ENCODE peak calls at places on chromosome 10, in four cellular contexts. L, T, C and K are unnamed samples.

GRCh38 chr10:77325233-77325537 is 312.4 kb downstream of the KCNMA1 start:
- DNase-seq in L (no peak), T (no peak), C (no peak), K (no peak)

GRCh38 chr10:88129013-88129412 is 265.6 kb downstream of the PTEN start:
- DNase-seq in L (no peak), T (no peak), C (no peak), K (no peak)

GRCh38 chr10:77428776-77429395 is 208.7 kb downstream of the KCNMA1 start:
- DNase-seq in L (peak; percentile 81), T (no peak), C (no peak), K (peak; percentile 74)

GRCh38 chr10:78778446-78779338 is 290.1 kb upstream of the ZMIZ1 start:
- DNase-seq in L (no peak), T (no peak), C (no peak), K (no peak)

GRCh38 chr10:104873161-104873560 is 232.1 kb downstream of the SORCS3 start:
- DNase-seq in L (no peak), T (no peak), C (no peak), K (no peak)

GRCh38 chr10:86440874-86441838 is 74.6 kb upstream of the GRID1 start:
- DNase-seq in L (peak; percentile 91), T (no peak), C (no peak), K (peak; percentile 23)

GRCh38 chr10:84225424-84226173 is at the start of gene LRIT2:
- DNase-seq in L (no peak), T (no peak), C (no peak), K (no peak)

GRCh38 chr10:83633547-83633946 is 505.8 kb upstream of the GHITM start:
- DNase-seq in L (no peak), T (no peak), C (no peak), K (no peak)

GRCh38 chr10:27611209-27611608 is 107.1 kb downstream of the RAB18 start:
- DNase-seq in L (no peak), T (no peak), C (no peak), K (peak; percentile 22)

GRCh38 chr10:89613582-89613981 is 31.5 kb downstream of the PANK1 start:
- DNase-seq in L (peak; percentile 16), T (no peak), C (no peak), K (no peak)

GRCh38 chr10:131983780-131984179 is 2.1 kb upstream of the BNIP3 start:
- DNase-seq in L (peak; percentile 92), T (no peak), C (peak; percentile 76), K (peak; percentile 95)

GRCh38 chr10:17847586-17848296 is 38.6 kb downstream of the MRC1 start:
- DNase-seq in L (peak; percentile 41), T (no peak), C (no peak), K (peak; percentile 13)

GRCh38 chr10:83190614-83191013 is 948.7 kb upstream of the GHITM start:
- DNase-seq in L (no peak), T (no peak), C (no peak), K (no peak)

GRCh38 chr10:24223953-24224352 is 15.0 kb downstream of the KIAA1217 start:
- DNase-seq in L (no peak), T (no peak), C (no peak), K (no peak)

GRCh38 chr10:28878236-28878970 is 201.1 kb downstream of the BAMBI start:
- DNase-seq in L (no peak), T (no peak), C (no peak), K (peak; percentile 32)

GRCh38 chr10:15744217-15744865 is 24.6 kb upstream of the ITGA8 start:
- DNase-seq in L (peak; percentile 48), T (peak; percentile 5), C (peak; percentile 13), K (peak; percentile 30)

DNA sequence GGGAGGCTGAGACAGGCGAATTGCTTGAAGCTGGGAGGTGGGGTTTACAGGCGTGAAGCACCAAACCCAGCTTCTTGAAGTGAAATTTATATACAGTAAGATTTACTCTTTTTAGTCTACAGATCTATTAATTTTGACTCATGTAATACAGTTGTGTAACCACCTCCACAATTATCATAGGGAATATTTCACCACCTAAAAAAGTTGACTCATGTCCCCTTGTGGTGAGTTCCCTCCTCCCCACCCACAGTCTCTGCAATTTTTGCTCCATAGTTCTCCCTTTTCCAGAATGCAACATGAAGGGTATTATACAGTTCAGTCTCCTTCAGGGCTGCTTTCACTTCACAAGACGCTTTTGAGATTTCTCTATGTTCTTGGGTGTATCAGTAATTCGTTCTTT is 156.8 kb downstream of the FAM107B start:
- DNase-seq in L (no peak), T (no peak), C (no peak), K (peak; percentile 58)
- TF ChIP-seq CTCF in L (peak; percentile 12), T (no peak), C (no peak), K (peak; percentile 8)

DNA sequence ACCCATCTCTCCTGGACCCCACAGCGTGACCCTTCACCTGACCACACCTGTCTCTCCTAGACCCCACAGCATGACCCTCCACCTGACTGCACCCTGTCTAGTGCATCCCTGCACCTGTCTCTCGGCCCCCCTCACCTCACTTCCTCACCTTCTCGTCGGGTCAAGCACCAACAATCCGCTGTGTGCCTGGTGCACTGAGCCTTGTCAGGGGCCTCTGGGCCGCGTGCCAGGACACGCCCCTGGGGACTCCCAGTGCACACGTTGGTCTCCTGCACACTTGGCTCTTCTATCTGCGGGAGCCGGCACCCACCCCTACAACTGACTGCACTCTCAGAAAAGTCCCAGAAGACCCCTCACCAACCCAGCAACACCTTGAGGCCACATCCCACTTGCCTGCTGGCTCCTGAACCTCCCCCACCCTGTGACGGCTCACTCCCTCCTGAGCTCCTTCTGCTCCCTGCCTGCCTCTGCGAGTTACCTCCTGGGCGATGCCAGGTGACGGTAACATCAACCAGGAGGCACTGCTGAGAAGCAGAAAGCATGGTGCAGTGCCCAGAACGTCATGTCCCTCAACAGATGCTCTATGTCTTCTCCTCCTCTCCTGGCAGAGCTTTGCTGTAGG is 147.6 kb downstream of the DIP2C start:
- DNase-seq in L (no peak), T (no peak), C (no peak), K (no peak)
- TF ChIP-seq CTCF in L (no peak), T (no peak), C (no peak), K (no peak)

DNA sequence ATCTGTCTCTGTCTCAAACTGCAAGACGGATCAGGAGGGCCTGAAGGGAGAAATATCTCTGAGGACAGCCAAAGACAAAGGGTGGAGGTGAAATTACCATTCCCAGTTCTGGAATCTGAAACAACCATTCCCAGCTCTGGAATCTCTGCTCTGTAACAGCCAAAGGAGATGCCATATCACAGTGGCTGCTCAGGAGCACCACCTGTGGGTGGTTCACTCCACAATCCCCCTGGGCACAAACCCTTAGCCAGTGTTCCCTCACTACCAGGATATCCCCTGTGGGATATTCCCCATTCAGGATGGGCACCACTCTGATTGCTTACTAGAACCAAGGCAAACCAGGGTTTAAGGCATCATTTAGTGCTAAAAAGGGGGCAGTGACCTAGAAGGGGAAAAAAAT is 199.0 kb downstream of the HTR7 start:
- DNase-seq in L (no peak), T (no peak), C (no peak), K (no peak)
- TF ChIP-seq CTCF in L (no peak), T (no peak), C (peak; percentile 33), K (peak; percentile 29)

GRCh38 chr10:122207135-122207534 is 64.0 kb upstream of the BTBD16 start:
- DNase-seq in L (no peak), T (no peak), C (no peak), K (no peak)

GRCh38 chr10:122206471-122207065 is 64.5 kb upstream of the BTBD16 start:
- DNase-seq in L (no peak), T (no peak), C (no peak), K (peak; percentile 45)

GRCh38 chr10:122207596-122207995 is 63.5 kb upstream of the BTBD16 start:
- DNase-seq in L (no peak), T (no peak), C (no peak), K (no peak)

GRCh38 chr10:122201401-122201800 is 69.7 kb upstream of the BTBD16 start:
- DNase-seq in L (no peak), T (no peak), C (no peak), K (no peak)

DNA sequence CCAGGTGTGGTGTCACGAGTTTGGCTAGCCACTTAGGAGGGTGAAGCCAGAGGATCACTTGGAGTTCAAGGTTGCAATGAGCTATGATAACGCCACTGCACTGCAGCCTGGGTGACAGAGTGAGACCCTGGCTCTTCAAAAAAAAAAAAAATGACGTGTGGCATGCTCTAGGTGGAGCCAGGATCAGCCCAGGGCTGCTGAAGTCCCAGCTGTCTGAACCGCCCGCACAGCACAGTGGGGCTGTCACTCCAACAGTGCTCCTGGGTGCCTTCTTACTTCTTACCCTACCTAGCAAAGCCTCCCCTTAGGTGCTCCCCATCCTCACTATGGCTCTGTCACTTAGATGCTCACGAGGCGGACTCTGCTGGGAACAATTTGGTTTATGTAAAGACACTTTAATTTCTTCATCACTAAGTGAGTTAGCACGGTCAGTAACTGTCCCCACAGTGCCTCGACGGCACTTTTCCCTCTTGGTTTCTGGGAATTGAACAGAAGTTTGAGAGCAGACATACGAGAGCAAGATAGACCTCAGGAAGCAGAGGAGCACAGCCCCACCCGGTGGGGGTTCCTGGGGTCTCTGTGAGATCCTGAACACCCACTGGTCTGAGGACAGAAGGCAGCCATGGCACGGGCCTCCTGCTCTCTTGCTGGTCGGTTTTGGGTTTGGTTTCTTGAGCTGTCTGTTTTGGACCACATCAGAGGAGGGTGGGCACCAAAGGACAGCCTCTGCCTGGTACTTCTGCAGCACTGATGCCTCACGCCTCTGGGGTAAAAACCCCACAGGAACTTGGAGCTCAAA is 66.2 kb upstream of the BTBD16 start:
- DNase-seq in L (no peak), T (no peak), C (no peak), K (peak; percentile 8)
- TF ChIP-seq CTCF in L (no peak), T (no peak), C (no peak), K (no peak)

GRCh38 chr10:3080608-3081007 is 13.3 kb downstream of the PFKP start:
- DNase-seq in L (no peak), T (no peak), C (no peak), K (peak; percentile 46)
- TF ChIP-seq CTCF in L (no peak), T (no peak), C (no peak), K (no peak)

GRCh38 chr10:60142736-60143135 is 236.4 kb upstream of the CCDC6 start:
- DNase-seq in L (no peak), T (no peak), C (no peak), K (no peak)

GRCh38 chr10:60144099-60144498 is 237.7 kb upstream of the CCDC6 start:
- DNase-seq in L (no peak), T (no peak), C (no peak), K (no peak)

GRCh38 chr10:60139798-60140566 is 233.6 kb upstream of the CCDC6 start:
- DNase-seq in L (peak; percentile 71), T (no peak), C (no peak), K (peak; percentile 78)

GRCh38 chr10:60140681-60141632 is 234.6 kb upstream of the CCDC6 start:
- DNase-seq in L (peak; percentile 62), T (no peak), C (no peak), K (peak; percentile 65)

GRCh38 chr10:60141916-60142559 is 235.7 kb upstream of the CCDC6 start:
- DNase-seq in L (no peak), T (no peak), C (no peak), K (no peak)
- TF ChIP-seq CTCF in L (no peak), T (no peak), C (no peak), K (no peak)

DNA sequence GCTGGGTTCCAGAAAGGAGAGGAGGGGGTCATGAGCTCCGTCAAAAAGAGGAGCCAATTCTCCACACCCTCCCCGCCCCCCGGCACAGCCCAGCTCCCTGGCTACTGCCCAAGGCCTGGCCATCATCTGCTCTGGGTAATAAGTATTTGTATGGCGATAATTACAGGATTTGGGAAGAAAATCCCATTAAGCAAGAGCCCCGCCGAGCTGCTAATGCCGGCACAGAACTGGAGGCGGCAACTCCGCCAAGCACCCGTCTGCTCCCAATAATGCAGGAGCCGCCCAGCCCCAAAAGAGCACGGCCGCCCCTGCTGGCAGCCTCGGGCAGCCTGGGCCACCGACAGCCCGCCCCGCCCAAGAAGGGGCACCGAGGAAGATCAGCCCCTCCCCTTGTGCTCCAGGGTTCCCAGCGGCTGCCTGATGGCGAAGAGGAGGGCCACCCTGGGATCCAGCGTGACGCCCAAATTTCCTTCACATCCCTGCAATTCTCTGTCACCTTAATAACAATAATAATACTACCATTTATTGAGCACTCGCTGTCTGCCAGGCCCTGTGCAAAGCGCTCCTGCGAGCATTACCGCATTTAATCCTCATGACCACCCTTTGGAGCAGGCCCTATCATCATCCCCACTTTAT is 5.9 kb downstream of the SLIT1 start:
- DNase-seq in L (no peak), T (no peak), C (no peak), K (no peak)
- TF ChIP-seq CTCF in L (peak; percentile 30), T (no peak), C (no peak), K (no peak)